ENCODE peak calls at places on chromosomes 2 and 18, in five cellular contexts. N is GM12865, S is AG09309, Q is astrocyte of the spinal cord, I is dorsolateral prefrontal cortex. R is an unnamed sample.

GRCh38 chr2:240620149-240620731 is 5.0 kb upstream of the GPR35 start:
- DNase-seq in N (no peak), S (no peak), Q (no peak), I (no peak), R (no peak)

GRCh38 chr2:206113148-206113547 is 27.2 kb upstream of the INO80D start:
- DNase-seq in N (no peak), S (no peak), Q (no peak), I (no peak), R (no peak)

GRCh38 chr18:66727991-66728390 is 124.1 kb upstream of the CDH19 start:
- DNase-seq in N (no peak), S (no peak), Q (no peak), I (no peak), R (no peak)

GRCh38 chr2:151999058-151999457 is 99.8 kb downstream of the CACNB4 start:
- DNase-seq in N (peak), S (no peak), Q (peak), I (peak), R (no peak)

GRCh38 chr18:38369772-38370690 is 804.4 kb upstream of the CELF4 start:
- DNase-seq in N (peak), S (no peak), Q (peak), I (no peak), R (no peak)

GRCh38 chr2:187581125-187581896 is 27.1 kb upstream of the TFPI start:
- DNase-seq in N (peak), S (no peak), Q (peak), I (no peak), R (no peak)

GRCh38 chr2:190979906-190980629 is 33.9 kb downstream of the STAT1 start:
- DNase-seq in N (no peak), S (no peak), Q (peak), I (no peak), R (no peak)

GRCh38 chr18:79614211-79615028 is 65.2 kb upstream of the CTDP1 start:
- DNase-seq in N (no peak), S (no peak), Q (no peak), I (peak), R (no peak)

GRCh38 chr2:239156516-239157265 is 244.1 kb downstream of the HDAC4 start:
- DNase-seq in N (no peak), S (no peak), Q (no peak), I (no peak), R (no peak)

GRCh38 chr2:62641410-62641843 is 64.1 kb upstream of the EHBP1 start:
- DNase-seq in N (no peak), S (no peak), Q (no peak), I (no peak), R (no peak)

GRCh38 chr2:42878581-42878980 is 86.2 kb upstream of the HAAO start:
- DNase-seq in N (peak), S (no peak), Q (no peak), I (no peak), R (no peak)

GRCh38 chr2:240196716-240197438 is 56.4 kb upstream of the OTOS start:
- DNase-seq in N (no peak), S (no peak), Q (no peak), I (no peak), R (no peak)

GRCh38 chr2:27198627-27199026 is 13.2 kb upstream of the ATRAID start:
- DNase-seq in N (no peak), S (no peak), Q (no peak), I (no peak), R (no peak)

GRCh38 chr18:43876286-43877082 is 599.2 kb upstream of the SYT4 start:
- DNase-seq in N (no peak), S (no peak), Q (no peak), I (no peak), R (no peak)

GRCh38 chr2:217064234-217065103 is 204.6 kb upstream of the TNP1 start:
- DNase-seq in N (peak), S (peak), Q (peak), I (no peak), R (no peak)

GRCh38 chr2:60706021-60706420 is 50.0 kb upstream of the PAPOLG start:
- DNase-seq in N (no peak), S (peak), Q (peak), I (no peak), R (no peak)

GRCh38 chr2:19575618-19576017 is 217.2 kb upstream of the OSR1 start:
- DNase-seq in N (no peak), S (peak), Q (peak), I (no peak), R (no peak)

GRCh38 chr2:229910832-229911412 is 10.9 kb downstream of the TRIP12 start:
- DNase-seq in N (peak), S (no peak), Q (no peak), I (no peak), R (no peak)

GRCh38 chr2:108573070-108573469 is 38.8 kb downstream of the LIMS1 start:
- DNase-seq in N (no peak), S (peak), Q (peak), I (no peak), R (no peak)

GRCh38 chr18:2958819-2959298 is 54.1 kb downstream of the LPIN2 start:
- DNase-seq in N (peak), S (peak), Q (peak), I (no peak), R (no peak)

GRCh38 chr2:157305713-157306110 is 19.9 kb downstream of the ERMN start:
- DNase-seq in N (no peak), S (no peak), Q (no peak), I (no peak), R (no peak)

GRCh38 chr18:79942786-79943607 is 8.5 kb downstream of the SLC66A2 start:
- DNase-seq in N (no peak), S (no peak), Q (no peak), I (peak), R (no peak)

GRCh38 chr18:63155910-63156773 is 163.4 kb downstream of the BCL2 start:
- DNase-seq in N (peak), S (no peak), Q (no peak), I (no peak), R (no peak)

GRCh38 chr2:60518567-60518966 is 34.9 kb downstream of the BCL11A start:
- DNase-seq in N (no peak), S (no peak), Q (no peak), I (no peak), R (no peak)

GRCh38 chr2:142315353-142315752 is 184.5 kb upstream of the LRP1B start:
- DNase-seq in N (no peak), S (no peak), Q (peak), I (no peak), R (no peak)

GRCh38 chr2:134141598-134142340 is 112.1 kb upstream of the MGAT5 start:
- DNase-seq in N (no peak), S (no peak), Q (no peak), I (no peak), R (no peak)

GRCh38 chr18:2657788-2658458 is 2.4 kb downstream of the SMCHD1 start:
- DNase-seq in N (peak), S (peak), Q (peak), I (no peak), R (no peak)

GRCh38 chr2:43218550-43219382 is 7.6 kb downstream of the ZFP36L2 start:
- DNase-seq in N (peak), S (no peak), Q (peak), I (no peak), R (peak)

GRCh38 chr2:196277002-196277401 is 105.6 kb upstream of the STK17B start:
- DNase-seq in N (peak), S (no peak), Q (peak), I (no peak), R (no peak)

GRCh38 chr2:200454839-200455801 is 54.7 kb downstream of the KCTD18 start:
- DNase-seq in N (peak), S (no peak), Q (peak), I (no peak), R (peak)

GRCh38 chr2:185608799-185609198 is 129.8 kb upstream of the FSIP2 start:
- DNase-seq in N (no peak), S (no peak), Q (peak), I (no peak), R (no peak)

GRCh38 chr18:55375930-55376329 is 212.1 kb downstream of the TCF4 start:
- DNase-seq in N (peak), S (no peak), Q (no peak), I (no peak), R (no peak)

GRCh38 chr2:12881952-12882351 is 165.2 kb downstream of the TRIB2 start:
- DNase-seq in N (no peak), S (no peak), Q (no peak), I (no peak), R (no peak)

GRCh38 chr18:24685232-24685959 is 225.0 kb downstream of the HRH4 start:
- DNase-seq in N (no peak), S (no peak), Q (no peak), I (no peak), R (no peak)

GRCh38 chr2:179861027-179861776 is at the start of gene ZNF385B:
- DNase-seq in N (peak), S (no peak), Q (no peak), I (peak), R (peak)

GRCh38 chr18:2147424-2147823 is 423.9 kb downstream of the METTL4 start:
- DNase-seq in N (no peak), S (no peak), Q (peak), I (no peak), R (no peak)

GRCh38 chr18:11956371-11957308 is 24.7 kb upstream of the IMPA2 start:
- DNase-seq in N (no peak), S (no peak), Q (no peak), I (no peak), R (no peak)

GRCh38 chr2:156908825-156909224 is 348.7 kb upstream of the GALNT5 start:
- DNase-seq in N (peak), S (peak), Q (peak), I (no peak), R (peak)

GRCh38 chr2:96875498-96876035 is 5.7 kb upstream of the SEMA4C start:
- DNase-seq in N (no peak), S (no peak), Q (no peak), I (no peak), R (no peak)

R was measured in GM06990.